ENCODE peak calls at places on chromosome 15, in five cellular contexts. One of them, this sample, is unnamed.

GRCh38 chr15:92178908-92179307 is 214.8 kb upstream of the ST8SIA2 start:
- DNase-seq in IMR-90: no peak
- DNase-seq in H1: no peak
- DNase-seq in H9: no peak
- DNase-seq in neuronal stem cell: no peak
- DNase-seq in this sample: no peak

GRCh38 chr15:71505962-71506361 is 304.4 kb upstream of the NR2E3 start:
- DNase-seq in IMR-90: no peak
- DNase-seq in H1: no peak
- DNase-seq in H9: no peak
- DNase-seq in neuronal stem cell: no peak
- DNase-seq in this sample: no peak

GRCh38 chr15:81115054-81115939 is 18.8 kb upstream of the CFAP161 start:
- DNase-seq in IMR-90: no peak
- DNase-seq in H1: no peak
- DNase-seq in H9: no peak
- DNase-seq in neuronal stem cell: no peak
- DNase-seq in this sample: no peak

GRCh38 chr15:53209396-53210042 is 419.4 kb upstream of the ONECUT1 start:
- DNase-seq in IMR-90: no peak
- DNase-seq in H1: no peak
- DNase-seq in H9: no peak
- DNase-seq in neuronal stem cell: no peak
- DNase-seq in this sample: no peak

GRCh38 chr15:84697353-84697990 is 18.5 kb downstream of the SEC11A start:
- DNase-seq in IMR-90: no peak
- DNase-seq in H1: no peak
- DNase-seq in H9: no peak
- DNase-seq in neuronal stem cell: no peak
- DNase-seq in this sample: no peak

GRCh38 chr15:27414168-27414870 is 443.3 kb downstream of the GABRG3 start:
- DNase-seq in IMR-90: no peak
- DNase-seq in H1: no peak
- DNase-seq in H9: no peak
- DNase-seq in neuronal stem cell: no peak
- DNase-seq in this sample: no peak

GRCh38 chr15:81068516-81068915 is 65.6 kb upstream of the CFAP161 start:
- DNase-seq in IMR-90: no peak
- DNase-seq in H1: peak
- DNase-seq in H9: no peak
- DNase-seq in neuronal stem cell: no peak
- DNase-seq in this sample: no peak

GRCh38 chr15:51343466-51343865 is 2.0 kb downstream of the GLDN start:
- DNase-seq in IMR-90: no peak
- DNase-seq in H1: no peak
- DNase-seq in H9: no peak
- DNase-seq in neuronal stem cell: no peak
- DNase-seq in this sample: no peak

GRCh38 chr15:95894407-95894956 is 436.0 kb upstream of the NR2F2 start:
- DNase-seq in IMR-90: no peak
- DNase-seq in H1: no peak
- DNase-seq in H9: no peak
- DNase-seq in neuronal stem cell: no peak
- DNase-seq in this sample: peak

GRCh38 chr15:36498922-36499321 is 80.5 kb upstream of the CDIN1 start:
- DNase-seq in IMR-90: no peak
- DNase-seq in H1: no peak
- DNase-seq in H9: no peak
- DNase-seq in neuronal stem cell: no peak
- DNase-seq in this sample: no peak

GRCh38 chr15:59941612-59942011 is 62.5 kb upstream of the FOXB1 start:
- DNase-seq in IMR-90: no peak
- DNase-seq in H1: no peak
- DNase-seq in H9: no peak
- DNase-seq in neuronal stem cell: peak
- DNase-seq in this sample: no peak

GRCh38 chr15:85763157-85763556 is 31.6 kb downstream of the KLHL25 start:
- DNase-seq in IMR-90: no peak
- DNase-seq in H1: no peak
- DNase-seq in H9: no peak
- DNase-seq in neuronal stem cell: no peak
- DNase-seq in this sample: no peak

GRCh38 chr15:63474810-63475316 is 29.5 kb upstream of the USP3 start:
- DNase-seq in IMR-90: no peak
- DNase-seq in H1: no peak
- DNase-seq in H9: no peak
- DNase-seq in neuronal stem cell: no peak
- DNase-seq in this sample: peak

GRCh38 chr15:96028620-96029019 is 301.9 kb upstream of the NR2F2 start:
- DNase-seq in IMR-90: no peak
- DNase-seq in H1: no peak
- DNase-seq in H9: no peak
- DNase-seq in neuronal stem cell: no peak
- DNase-seq in this sample: no peak

GRCh38 chr15:94760348-94760747 is 529.0 kb downstream of the MCTP2 start:
- DNase-seq in IMR-90: no peak
- DNase-seq in H1: no peak
- DNase-seq in H9: no peak
- DNase-seq in neuronal stem cell: no peak
- DNase-seq in this sample: no peak
- H2AK5ac ChIP-seq in IMR-90: no peak
- H2AK5ac ChIP-seq in H1: peak
- H2AK5ac ChIP-seq in H9: no peak
- H2AK5ac ChIP-seq in neuronal stem cell: no peak
- H2AK5ac ChIP-seq in this sample: no peak

GRCh38 chr15:76064375-76064774 is 4.6 kb downstream of the TMEM266 start:
- DNase-seq in IMR-90: no peak
- DNase-seq in H1: no peak
- DNase-seq in H9: no peak
- DNase-seq in neuronal stem cell: no peak
- DNase-seq in this sample: no peak

GRCh38 chr15:76059320-76060097 is at the start of gene TMEM266:
- DNase-seq in IMR-90: peak
- DNase-seq in H1: peak
- DNase-seq in H9: peak
- DNase-seq in neuronal stem cell: peak
- DNase-seq in this sample: peak

GRCh38 chr15:76061700-76062099 is 1.9 kb downstream of the TMEM266 start:
- DNase-seq in IMR-90: no peak
- DNase-seq in H1: no peak
- DNase-seq in H9: no peak
- DNase-seq in neuronal stem cell: no peak
- DNase-seq in this sample: no peak

GRCh38 chr15:76060098-76060989 is 559 bp downstream of the TMEM266 start:
- DNase-seq in IMR-90: no peak
- DNase-seq in H1: no peak
- DNase-seq in H9: no peak
- DNase-seq in neuronal stem cell: no peak
- DNase-seq in this sample: no peak

DNA sequence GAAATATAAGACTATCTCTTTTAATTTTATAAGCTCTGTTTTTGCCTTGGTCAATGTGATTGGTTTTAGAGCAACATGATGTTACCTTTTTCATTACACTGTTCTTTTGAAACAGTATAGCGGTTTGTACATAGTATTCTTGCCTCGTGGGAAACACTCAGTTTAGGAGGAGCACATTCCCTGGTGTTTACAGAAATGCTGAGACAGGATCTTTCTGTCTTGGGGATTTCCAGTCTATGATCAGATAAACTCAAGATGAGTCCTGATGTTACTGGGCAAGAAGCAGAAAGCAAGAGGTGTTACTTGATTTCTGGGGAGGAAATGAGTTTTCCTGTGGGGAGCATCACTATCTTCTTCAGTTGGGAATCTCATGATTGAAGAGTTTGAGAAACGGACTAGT is 2.5 kb downstream of the TMEM266 start:
- DNase-seq in IMR-90: peak
- DNase-seq in H1: no peak
- DNase-seq in H9: no peak
- DNase-seq in neuronal stem cell: no peak
- DNase-seq in this sample: peak
- H2AK5ac ChIP-seq in IMR-90: no peak
- H2AK5ac ChIP-seq in H1: no peak
- H2AK5ac ChIP-seq in H9: no peak
- H2AK5ac ChIP-seq in neuronal stem cell: no peak
- H2AK5ac ChIP-seq in this sample: no peak

GRCh38 chr15:58546066-58546591 is 114.3 kb downstream of the LIPC start:
- DNase-seq in IMR-90: no peak
- DNase-seq in H1: no peak
- DNase-seq in H9: no peak
- DNase-seq in neuronal stem cell: no peak
- DNase-seq in this sample: peak
- H2AK5ac ChIP-seq in IMR-90: peak
- H2AK5ac ChIP-seq in H1: no peak
- H2AK5ac ChIP-seq in H9: no peak
- H2AK5ac ChIP-seq in neuronal stem cell: no peak
- H2AK5ac ChIP-seq in this sample: peak

GRCh38 chr15:67059127-67059553 is 6.3 kb upstream of the SMAD3 start:
- DNase-seq in IMR-90: no peak
- DNase-seq in H1: no peak
- DNase-seq in H9: no peak
- DNase-seq in neuronal stem cell: no peak
- DNase-seq in this sample: no peak

GRCh38 chr15:67062365-67062985 is 2.9 kb upstream of the SMAD3 start:
- DNase-seq in IMR-90: no peak
- DNase-seq in H1: no peak
- DNase-seq in H9: no peak
- DNase-seq in neuronal stem cell: no peak
- DNase-seq in this sample: no peak

GRCh38 chr15:67063689-67064606 is 1.5 kb upstream of the SMAD3 start:
- DNase-seq in IMR-90: peak
- DNase-seq in H1: peak
- DNase-seq in H9: peak
- DNase-seq in neuronal stem cell: peak
- DNase-seq in this sample: peak

GRCh38 chr15:67064607-67065530 is 533 bp upstream of the SMAD3 start:
- DNase-seq in IMR-90: no peak
- DNase-seq in H1: peak
- DNase-seq in H9: peak
- DNase-seq in neuronal stem cell: peak
- DNase-seq in this sample: peak

DNA sequence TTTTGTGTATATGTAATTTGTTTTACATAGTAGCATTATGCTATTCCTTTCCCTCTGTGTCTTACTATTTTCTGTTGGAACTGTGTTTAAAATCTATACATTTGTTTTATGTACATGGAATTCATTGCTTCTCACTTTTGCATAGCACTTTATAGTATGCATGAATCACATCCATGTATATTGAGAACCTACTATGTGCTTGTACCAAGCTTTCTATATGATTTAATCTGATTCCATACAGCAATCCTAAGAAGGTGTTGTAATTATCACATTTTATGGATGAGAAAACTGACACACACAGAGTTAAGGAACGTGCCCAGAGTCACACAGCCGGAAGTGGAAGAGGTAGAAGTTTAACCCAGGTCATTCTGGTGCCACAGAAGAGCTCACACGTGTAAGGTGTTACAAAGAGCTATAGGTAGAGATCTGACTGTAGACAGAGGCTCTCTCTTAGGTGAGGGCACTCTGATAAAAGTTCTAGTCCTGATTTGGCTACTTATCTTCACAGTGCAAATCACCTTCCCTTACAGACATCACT is 3.5 kb upstream of the SMAD3 start:
- DNase-seq in IMR-90: no peak
- DNase-seq in H1: no peak
- DNase-seq in H9: no peak
- DNase-seq in neuronal stem cell: no peak
- DNase-seq in this sample: no peak
- H2AK5ac ChIP-seq in IMR-90: no peak
- H2AK5ac ChIP-seq in H1: no peak
- H2AK5ac ChIP-seq in H9: no peak
- H2AK5ac ChIP-seq in neuronal stem cell: no peak
- H2AK5ac ChIP-seq in this sample: no peak

GRCh38 chr15:69119016-69119415 is 41.4 kb upstream of the GLCE start:
- DNase-seq in IMR-90: no peak
- DNase-seq in H1: no peak
- DNase-seq in H9: no peak
- DNase-seq in neuronal stem cell: no peak
- DNase-seq in this sample: no peak
- H2AK5ac ChIP-seq in IMR-90: no peak
- H2AK5ac ChIP-seq in H1: no peak
- H2AK5ac ChIP-seq in H9: no peak
- H2AK5ac ChIP-seq in neuronal stem cell: no peak
- H2AK5ac ChIP-seq in this sample: no peak

GRCh38 chr15:40328711-40329240 is 5.3 kb downstream of the INAFM2 start:
- DNase-seq in IMR-90: no peak
- DNase-seq in H1: no peak
- DNase-seq in H9: no peak
- DNase-seq in neuronal stem cell: no peak
- DNase-seq in this sample: peak
- H2AK5ac ChIP-seq in IMR-90: peak
- H2AK5ac ChIP-seq in H1: no peak
- H2AK5ac ChIP-seq in H9: no peak
- H2AK5ac ChIP-seq in neuronal stem cell: no peak
- H2AK5ac ChIP-seq in this sample: peak

GRCh38 chr15:55768670-55769185 is 25.8 kb upstream of the PRTG start:
- DNase-seq in IMR-90: no peak
- DNase-seq in H1: no peak
- DNase-seq in H9: no peak
- DNase-seq in neuronal stem cell: peak
- DNase-seq in this sample: no peak
- H2AK5ac ChIP-seq in IMR-90: no peak
- H2AK5ac ChIP-seq in H1: no peak
- H2AK5ac ChIP-seq in H9: no peak
- H2AK5ac ChIP-seq in neuronal stem cell: no peak
- H2AK5ac ChIP-seq in this sample: no peak

DNA sequence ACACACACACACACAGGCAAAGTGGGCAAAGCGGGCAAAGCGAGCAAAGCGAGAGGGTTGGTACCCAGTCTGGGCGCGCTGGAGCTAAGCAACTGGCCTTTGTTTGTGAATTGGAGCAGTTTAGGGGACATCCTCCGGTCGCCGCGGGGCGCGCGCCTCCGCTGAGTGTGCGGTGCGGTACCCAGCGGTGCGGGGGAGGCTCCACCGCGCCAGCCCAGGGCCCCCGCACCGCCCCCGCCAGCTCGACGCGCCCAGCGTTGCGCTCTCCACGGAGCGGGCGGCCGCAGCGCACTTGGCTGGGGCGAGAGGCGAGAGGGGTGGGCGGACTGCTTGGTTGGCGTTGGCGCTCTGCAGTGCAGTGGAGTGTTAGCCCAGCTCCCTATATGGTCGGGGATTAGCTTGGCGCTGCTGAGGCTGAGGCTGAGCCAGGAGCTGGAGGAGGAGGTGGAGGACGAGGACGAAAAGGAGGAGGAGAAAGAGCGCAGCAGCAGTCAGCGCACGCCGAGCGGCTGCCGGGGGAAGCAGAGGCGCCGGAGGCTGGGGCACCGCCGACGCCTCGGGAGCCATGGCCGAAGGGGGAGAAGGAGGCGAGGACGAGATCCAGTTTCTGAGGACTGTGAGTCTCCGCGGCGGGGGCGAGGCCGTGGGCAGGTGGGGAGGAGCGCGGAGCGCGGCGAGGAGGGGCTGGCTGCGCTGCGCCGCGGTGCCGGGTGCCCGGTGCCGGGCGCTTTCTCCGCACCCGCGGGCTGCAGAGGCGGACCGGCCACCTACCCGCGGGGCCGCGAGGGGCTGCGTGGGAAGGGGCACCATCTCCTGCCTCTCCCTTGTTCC is at the start of gene RYR3:
- DNase-seq in IMR-90: no peak
- DNase-seq in H1: peak
- DNase-seq in H9: peak
- DNase-seq in neuronal stem cell: peak
- DNase-seq in this sample: peak
- H2AK5ac ChIP-seq in IMR-90: no peak
- H2AK5ac ChIP-seq in H1: no peak
- H2AK5ac ChIP-seq in H9: no peak
- H2AK5ac ChIP-seq in neuronal stem cell: peak
- H2AK5ac ChIP-seq in this sample: no peak

GRCh38 chr15:99058421-99058870 is 46.4 kb upstream of the SYNM start:
- DNase-seq in IMR-90: no peak
- DNase-seq in H1: peak
- DNase-seq in H9: peak
- DNase-seq in neuronal stem cell: no peak
- DNase-seq in this sample: no peak
- H2AK5ac ChIP-seq in IMR-90: peak
- H2AK5ac ChIP-seq in H1: no peak
- H2AK5ac ChIP-seq in H9: no peak
- H2AK5ac ChIP-seq in neuronal stem cell: peak
- H2AK5ac ChIP-seq in this sample: no peak

This sample was measured in mesenchymal stem cell.